ENCODE peak calls at places on chromosomes 13 and 19, in nine cellular contexts. I, N, W, A, H, F, Q, R and B are unnamed samples.

GRCh38 chr19:12913871-12914690 is 5.0 kb downstream of the SYCE2 start:
- DNase-seq in R (no peak), F (peak), A (no peak), N (no peak), W (no peak), Q (no peak), I (no peak), H (peak), B (no peak)

GRCh38 chr19:13164370-13165090 is 14.3 kb downstream of the IER2 start:
- DNase-seq in A (peak), W (no peak), R (no peak), H (peak), I (no peak), N (no peak), F (peak), Q (peak), B (no peak)

GRCh38 chr13:113573065-113573464 is 11.5 kb upstream of the TFDP1 start:
- DNase-seq in R (no peak), F (no peak), A (no peak), H (no peak), I (no peak), Q (no peak), N (no peak), W (no peak), B (no peak)

GRCh38 chr13:36872621-36873020 is 47.4 kb downstream of the SMAD9 start:
- DNase-seq in H (no peak), N (no peak), A (no peak), I (no peak), Q (no peak), W (peak), R (no peak), F (no peak), B (no peak)

GRCh38 chr13:83125791-83126190 is 756.5 kb downstream of the SLITRK1 start:
- DNase-seq in F (no peak), W (no peak), A (no peak), Q (no peak), H (no peak), I (no peak), R (no peak), N (no peak), B (no peak)

GRCh38 chr19:53365899-53366493 is 491 bp downstream of the ZNF525 start:
- DNase-seq in I (no peak), A (no peak), R (no peak), Q (no peak), H (peak), W (peak), N (peak), F (peak), B (no peak)

GRCh38 chr19:16233081-16233776 is 35.5 kb downstream of the AP1M1 start:
- DNase-seq in F (no peak), Q (no peak), W (no peak), N (no peak), A (no peak), I (no peak), H (no peak), R (no peak), B (no peak)

GRCh38 chr13:61728468-61728867 is 312.8 kb upstream of the PCDH20 start:
- DNase-seq in H (no peak), F (no peak), N (no peak), A (no peak), Q (no peak), I (no peak), W (no peak), R (no peak), B (no peak)

GRCh38 chr19:6472713-6473112 is 8.6 kb downstream of the CRB3 start:
- DNase-seq in N (no peak), W (no peak), R (no peak), I (no peak), A (no peak), F (no peak), H (no peak), Q (no peak), B (no peak)

GRCh38 chr19:45468159-45468651 is 409 bp downstream of the FOSB start:
- DNase-seq in I (no peak), A (peak), R (no peak), N (no peak), Q (no peak), F (no peak), W (peak), H (peak), B (no peak)

GRCh38 chr13:79480954-79481684 is at the start of gene NDFIP2:
- DNase-seq in R (peak), N (peak), Q (peak), I (peak), A (peak), H (peak), W (peak), F (peak), B (peak)

GRCh38 chr13:113666951-113667701 is at the start of gene GRK1:
- DNase-seq in F (no peak), I (no peak), A (peak), N (no peak), W (no peak), R (no peak), H (no peak), Q (peak), B (no peak)

GRCh38 chr13:102852556-102852955 is 6.7 kb downstream of the ERCC5 start:
- DNase-seq in F (no peak), N (no peak), I (no peak), Q (no peak), H (no peak), A (no peak), R (no peak), W (no peak), B (no peak)

GRCh38 chr13:59946924-59947323 is 216.8 kb downstream of the DIAPH3 start:
- DNase-seq in H (no peak), A (no peak), N (no peak), R (no peak), I (no peak), W (no peak), F (no peak), Q (no peak), B (no peak)